ENCODE peak calls at places on chromosomes 16 and 17, in four cellular contexts. Q, O, S and V are unnamed samples.

GRCh38 chr16:15874745-15875314 is 13.6 kb downstream of the CEP20 start:
- DNase-seq in S (peak; percentile 77), O (peak; percentile 64), Q (no peak), V (peak; percentile 75)

GRCh38 chr17:50872710-50873424 is 6.7 kb upstream of the TOB1 start:
- DNase-seq in O (no peak), S (no peak), Q (no peak), V (peak; percentile 65)

GRCh38 chr17:70324031-70324430 is 154.7 kb downstream of the KCNJ2 start:
- DNase-seq in Q (no peak), O (no peak), S (no peak), V (no peak)

GRCh38 chr16:82264781-82265180 is 94.8 kb upstream of the MPHOSPH6 start:
- DNase-seq in S (no peak), Q (no peak), O (peak; percentile 52), V (no peak)

GRCh38 chr16:49651226-49651625 is 204.7 kb downstream of the ZNF423 start:
- DNase-seq in O (no peak), S (no peak), Q (no peak), V (no peak)

GRCh38 chr17:11366451-11366850 is 125.4 kb downstream of the SHISA6 start:
- DNase-seq in O (peak; percentile 49), S (no peak), Q (no peak), V (no peak)

GRCh38 chr17:15081008-15081407 is 184.1 kb downstream of the PMP22 start:
- DNase-seq in S (no peak), Q (no peak), O (no peak), V (no peak)

GRCh38 chr16:15775209-15775608 is 81.6 kb downstream of the MYH11 start:
- DNase-seq in O (peak; percentile 24), S (peak; percentile 60), Q (no peak), V (peak; percentile 13)

GRCh38 chr16:49763826-49764225 is 92.1 kb downstream of the ZNF423 start:
- DNase-seq in Q (no peak), S (no peak), O (no peak), V (no peak)

GRCh38 chr16:3882531-3882930 is 2.0 kb upstream of the CREBBP start:
- DNase-seq in S (no peak), Q (no peak), O (peak; percentile 63), V (no peak)

GRCh38 chr17:4187076-4187475 is 44.1 kb downstream of the CYB5D2 start:
- DNase-seq in S (peak; percentile 97), O (peak; percentile 54), Q (peak; percentile 90), V (no peak)

GRCh38 chr16:66271074-66272060 is 95.1 kb upstream of the CDH5 start:
- DNase-seq in O (no peak), S (no peak), Q (no peak), V (no peak)

GRCh38 chr17:50640701-50641338 is 6.1 kb downstream of the ABCC3 start:
- DNase-seq in O (no peak), Q (no peak), S (peak; percentile 76), V (peak; percentile 39)

GRCh38 chr17:16953841-16954240 is 18.1 kb downstream of the TNFRSF13B start:
- DNase-seq in O (no peak), Q (no peak), S (no peak), V (no peak)

GRCh38 chr17:34755371-34755770 is 176.0 kb downstream of the TMEM132E start:
- DNase-seq in Q (no peak), O (no peak), S (no peak), V (no peak)

GRCh38 chr16:50900391-50900942 is 158.6 kb downstream of the CYLD start:
- DNase-seq in O (no peak), S (no peak), Q (no peak), V (no peak)

GRCh38 chr17:50274142-50274944 is at the start of gene TMEM92:
- DNase-seq in O (peak; percentile 65), S (peak; percentile 94), Q (no peak), V (peak; percentile 43)

GRCh38 chr17:79986441-79987186 is 49.1 kb downstream of the TBC1D16 start:
- DNase-seq in S (no peak), O (no peak), Q (no peak), V (no peak)

GRCh38 chr16:53816211-53816610 is 112.3 kb downstream of the FTO start:
- DNase-seq in Q (no peak), S (no peak), O (no peak), V (no peak)

GRCh38 chr17:62093188-62094155 is 28.4 kb upstream of the MED13 start:
- DNase-seq in Q (peak; percentile 52), S (no peak), O (no peak), V (peak; percentile 42)

GRCh38 chr17:57284984-57285646 is 28.8 kb downstream of the MSI2 start:
- DNase-seq in S (peak; percentile 43), O (no peak), Q (no peak), V (no peak)

GRCh38 chr16:3946604-3947180 is 66.2 kb upstream of the CREBBP start:
- DNase-seq in S (no peak), O (peak; percentile 78), Q (no peak), V (no peak)

GRCh38 chr17:55577687-55578086 is 66.4 kb upstream of the SMIM36 start:
- DNase-seq in S (no peak), O (no peak), Q (no peak), V (no peak)

GRCh38 chr17:12070561-12070960 is 49.9 kb downstream of the MAP2K4 start:
- DNase-seq in O (no peak), Q (no peak), S (no peak), V (no peak)

GRCh38 chr17:4006165-4006589 is 41.9 kb upstream of the ATP2A3 start:
- DNase-seq in O (no peak), S (no peak), Q (no peak), V (no peak)

GRCh38 chr16:89274561-89275283 is 57.2 kb downstream of the ZNF778 start:
- DNase-seq in O (no peak), S (no peak), Q (no peak), V (no peak)

GRCh38 chr17:77436058-77436442 is 295.3 kb downstream of the SEC14L1 start:
- DNase-seq in O (peak; percentile 75), S (peak; percentile 91), Q (no peak), V (peak; percentile 89)

GRCh38 chr17:81393684-81394376 is 1.4 kb upstream of the BAHCC1 start:
- DNase-seq in O (peak; percentile 100), S (peak; percentile 100), Q (peak; percentile 96), V (peak; percentile 100)

GRCh38 chr17:48878920-48879898 is 13.4 kb upstream of the ATP5MC1 start:
- DNase-seq in S (peak; percentile 81), Q (peak; percentile 54), O (peak; percentile 82), V (peak; percentile 59)

GRCh38 chr16:54647731-54648221 is 282.9 kb upstream of the IRX5 start:
- DNase-seq in S (no peak), Q (no peak), O (no peak), V (no peak)

GRCh38 chr16:83285921-83286320 is 521.9 kb upstream of the HSBP1 start:
- DNase-seq in Q (no peak), S (no peak), O (no peak), V (no peak)

GRCh38 chr16:58651965-58652348 is 22.3 kb upstream of the CNOT1 start:
- DNase-seq in Q (no peak), O (no peak), S (no peak), V (no peak)

GRCh38 chr17:50174444-50174843 is 8.6 kb downstream of the SGCA start:
- DNase-seq in O (no peak), S (no peak), Q (no peak), V (no peak)

GRCh38 chr17:77957215-77957868 is 1.2 kb upstream of the TNRC6C start:
- DNase-seq in O (peak; percentile 30), Q (no peak), S (peak; percentile 29), V (no peak)

GRCh38 chr16:83095926-83096692 is 469.3 kb downstream of the CDH13 start:
- DNase-seq in O (no peak), S (no peak), Q (no peak), V (no peak)

GRCh38 chr16:48963306-48963705 is 318.3 kb downstream of the CBLN1 start:
- DNase-seq in S (peak; percentile 57), Q (peak; percentile 42), O (no peak), V (no peak)

GRCh38 chr17:1076299-1076981 is 79.5 kb downstream of the TIMM22 start:
- DNase-seq in S (no peak), O (no peak), Q (no peak), V (no peak)

DNA sequence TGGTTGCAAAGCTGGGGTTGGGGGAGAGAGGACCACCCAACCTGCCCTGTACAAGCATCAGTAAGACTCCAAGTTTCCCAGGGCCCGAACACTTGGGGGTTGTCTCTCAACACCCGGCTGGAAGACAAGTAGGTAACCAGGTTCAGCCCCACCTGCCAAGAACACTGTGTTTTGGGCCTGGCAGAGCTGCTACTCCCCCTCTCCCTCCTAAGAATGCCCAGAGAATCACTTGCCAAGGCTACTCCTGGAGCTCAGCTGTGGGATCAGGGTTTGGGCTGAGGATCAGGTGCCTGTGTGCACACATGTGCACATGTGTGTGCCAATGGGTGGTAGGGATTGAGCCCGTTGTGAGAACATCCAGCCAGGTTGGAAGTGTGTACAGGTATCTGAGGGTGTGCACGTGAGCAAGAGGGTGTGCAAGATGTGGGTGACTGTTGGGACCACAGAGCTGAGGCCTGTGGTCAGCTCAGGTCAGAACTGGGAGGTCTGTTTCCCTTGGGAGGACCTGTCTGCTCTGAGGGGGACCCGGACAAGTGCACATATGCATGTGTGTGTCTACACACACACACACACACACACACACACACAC is 2.3 kb downstream of the HSD11B2 start:
- DNase-seq in S (no peak), Q (no peak), O (no peak), V (no peak)
- H3K4me3 ChIP-seq in S (no peak overlapping the region), Q (no peak overlapping the region), O (no peak overlapping the region), V (no peak overlapping the region)

GRCh38 chr16:87808108-87808507 is 42.3 kb upstream of the KLHDC4 start:
- DNase-seq in Q (no peak), O (no peak), S (peak; percentile 36), V (no peak)
- H3K4me1 ChIP-seq in Q (peaks cover 45% of the 10 kb centered on the region), O (peaks cover 29% of the 10 kb centered on the region), S (no peaks in the 10 kb centered on the region), V (peaks cover 43% of the 10 kb centered on the region)

GRCh38 chr16:78490431-78490830 is 391.0 kb downstream of the WWOX start:
- DNase-seq in Q (no peak), O (no peak), S (no peak), V (no peak)
- H3K4me3 ChIP-seq in Q (no peak overlapping the region), O (no peak overlapping the region), S (no peak overlapping the region), V (no peak overlapping the region)

DNA sequence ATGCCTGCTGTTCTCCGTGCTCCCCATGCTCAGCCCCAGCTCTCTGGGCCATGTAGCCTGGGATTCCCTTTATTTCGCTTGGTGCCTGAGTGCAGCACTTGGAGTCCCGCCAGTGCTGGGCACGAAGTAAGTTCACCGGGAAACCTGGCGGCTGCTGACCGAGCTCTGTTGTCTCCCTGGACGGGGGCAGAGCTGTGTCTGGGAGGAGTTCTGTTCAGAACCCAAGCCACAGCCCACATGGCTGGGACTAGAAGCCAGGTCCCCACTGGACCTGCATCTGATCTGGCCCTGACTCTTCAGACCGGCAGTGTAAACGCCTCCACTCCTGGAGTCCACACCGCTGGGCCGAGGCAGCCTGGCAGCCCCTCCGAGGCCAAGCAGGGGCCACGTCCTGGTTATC is 37.5 kb upstream of the CIBAR2 start:
- DNase-seq in S (no peak), O (no peak), Q (no peak), V (peak; percentile 43)
- H3K4me1 ChIP-seq in S (no peaks in the 10 kb centered on the region), O (peaks cover 15% of the 10 kb centered on the region), Q (peaks cover 18% of the 10 kb centered on the region), V (peaks cover 36% of the 10 kb centered on the region)

GRCh38 chr16:79845734-79846135 is 245.2 kb upstream of the MAF start:
- DNase-seq in S (peak; percentile 36), Q (no peak), O (no peak), V (no peak)
- H3K4me3 ChIP-seq in S (no peak overlapping the region), Q (no peak overlapping the region), O (no peak overlapping the region), V (no peak overlapping the region)